ENCODE peak calls at places on chromosomes 6 and 20, in six cellular contexts. D, X, N, B, O and K are unnamed samples.

GRCh38 chr20:61507778-61508177 is 255.7 kb downstream of the CDH4 start:
- DNase-seq in D (no peak), X (no peak), N (no peak), B (no peak), O (no peak), K (no peak)

GRCh38 chr6:33213166-33213988 is 5.1 kb downstream of the RING1 start:
- DNase-seq in D (no peak), X (no peak), N (peak; percentile 63), B (no peak), O (no peak), K (peak; percentile 81)

GRCh38 chr6:88804701-88805100 is 158.7 kb downstream of the RNGTT start:
- DNase-seq in D (no peak), X (no peak), N (no peak), B (no peak), O (no peak), K (no peak)

GRCh38 chr20:13717631-13718044 is 67.1 kb downstream of the ESF1 start:
- DNase-seq in D (no peak), X (no peak), N (no peak), B (no peak), O (no peak), K (no peak)

GRCh38 chr6:20182926-20183521 is 29.2 kb downstream of the MBOAT1 start:
- DNase-seq in D (no peak), X (no peak), N (no peak), B (no peak), O (peak; percentile 92), K (no peak)

GRCh38 chr6:21953831-21954801 is 342.7 kb downstream of the PRL start:
- DNase-seq in D (peak; percentile 17), X (no peak), N (no peak), B (no peak), O (peak; percentile 33), K (peak; percentile 65)

GRCh38 chr6:39892490-39893129 is 41.7 kb downstream of the MOCS1 start:
- DNase-seq in D (peak; percentile 54), X (peak; percentile 81), N (peak; percentile 72), B (peak; percentile 54), O (peak; percentile 66), K (peak; percentile 90)

GRCh38 chr6:149560736-149561135 is 5.4 kb upstream of the GINM1 start:
- DNase-seq in D (no peak), X (no peak), N (peak; percentile 34), B (no peak), O (no peak), K (peak; percentile 76)

GRCh38 chr6:148563066-148563465 is 183.8 kb upstream of the UST start:
- DNase-seq in D (no peak), X (no peak), N (no peak), B (no peak), O (no peak), K (no peak)

DNA sequence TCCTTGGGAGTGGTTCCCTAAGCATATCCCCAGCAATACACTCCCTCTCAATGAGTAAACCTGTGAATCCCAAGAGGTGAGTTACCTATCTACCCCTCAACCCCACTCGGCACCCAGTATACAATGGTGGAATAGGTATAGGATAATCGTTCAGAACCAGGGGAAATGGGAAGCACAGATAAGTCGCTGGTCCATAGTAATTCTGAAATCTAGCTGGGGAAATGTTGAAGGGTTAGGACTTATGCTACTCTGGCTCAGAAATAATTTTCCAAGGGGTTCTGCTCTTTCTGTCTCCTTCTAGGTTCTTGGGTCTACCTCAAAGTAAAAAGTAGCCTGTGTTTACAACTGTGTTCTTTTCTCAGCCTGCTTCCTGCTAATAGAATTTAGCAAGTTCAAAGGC is 62.3 kb upstream of the NNAT start:
- DNase-seq in D (no peak), X (no peak), N (no peak), B (no peak), O (no peak), K (no peak)
- H3K9me3 ChIP-seq in D (peaks cover 3% of the 10 kb centered on the region), X (peaks cover 7% of the 10 kb centered on the region), N (no peaks in the 10 kb centered on the region), B (no peaks in the 10 kb centered on the region), O (peaks cover 5% of the 10 kb centered on the region), K (peaks cover 16% of the 10 kb centered on the region)

DNA sequence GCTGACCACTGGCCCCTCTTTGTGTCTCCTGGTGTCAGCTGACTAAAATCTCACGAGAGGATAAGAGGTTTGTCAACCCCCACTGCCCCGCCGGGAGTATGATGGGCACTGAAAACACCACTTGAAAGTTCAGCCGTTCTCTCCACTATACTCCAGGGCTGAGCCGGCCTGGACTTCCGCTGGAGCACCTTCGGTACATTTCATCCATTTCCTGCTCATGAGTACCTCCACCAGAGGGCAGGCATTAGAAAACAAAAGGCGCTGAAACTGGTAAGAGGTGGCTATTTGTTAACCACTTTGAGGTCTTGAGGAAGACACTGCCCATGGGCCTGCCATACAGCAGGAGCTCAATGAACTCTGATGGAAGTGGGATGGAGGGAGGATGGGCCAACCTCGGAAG is 17.9 kb upstream of the ANKRD60 start:
- DNase-seq in D (no peak), X (no peak), N (peak; percentile 42), B (no peak), O (no peak), K (peak; percentile 76)
- TF ChIP-seq CTCF in D (no peak), X (peak; percentile 6), N (peak; percentile 47), B (no peak), O (peak; percentile 25), K (peak; percentile 73)

GRCh38 chr6:55868910-55869479 is 6.4 kb downstream of the BMP5 start:
- DNase-seq in D (no peak), X (no peak), N (no peak), B (no peak), O (no peak), K (no peak)
- H3K4me1 ChIP-seq in D (no peaks in the 10 kb centered on the region), X (no peaks in the 10 kb centered on the region), N (peaks cover 29% of the 10 kb centered on the region), B (no peaks in the 10 kb centered on the region), O (no peaks in the 10 kb centered on the region), K (no peaks in the 10 kb centered on the region)

DNA sequence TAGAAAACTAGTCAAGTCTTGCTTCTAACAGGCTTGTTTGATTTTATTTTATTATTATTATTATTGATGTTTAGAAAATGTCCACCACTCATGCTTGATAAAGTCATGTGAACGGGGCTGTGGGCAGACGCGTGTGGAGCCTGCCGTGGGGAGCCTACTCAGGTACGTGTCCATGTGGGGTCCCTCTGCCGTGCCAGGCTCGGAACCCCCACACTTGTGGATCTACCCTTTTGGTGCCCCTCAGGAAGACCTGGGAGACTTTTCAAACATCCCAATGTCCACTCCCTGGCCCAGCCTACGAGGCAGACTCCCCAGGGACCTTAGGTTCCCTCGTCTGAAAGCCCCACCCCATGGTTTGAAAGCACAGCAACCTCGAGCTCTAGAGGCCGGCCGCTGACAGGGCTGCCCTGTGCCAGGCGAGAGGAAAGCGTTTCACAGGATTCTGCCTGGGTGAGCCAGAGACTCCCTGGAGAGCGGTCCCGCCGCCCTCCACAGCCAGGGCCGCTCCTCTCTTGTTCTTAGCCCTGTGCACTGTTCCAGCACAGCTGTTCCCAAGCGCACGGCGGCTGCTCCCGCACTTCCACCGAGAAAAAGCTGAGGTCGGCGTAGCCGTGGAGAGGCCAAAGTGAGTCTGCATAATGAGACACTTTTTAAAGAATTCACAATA is 249.7 kb downstream of the TTLL2 start:
- DNase-seq in D (peak; percentile 56), X (peak; percentile 79), N (no peak), B (no peak), O (no peak), K (peak; percentile 41)
- H3K9me3 ChIP-seq in D (no peaks in the 10 kb centered on the region), X (no peaks in the 10 kb centered on the region), N (no peaks in the 10 kb centered on the region), B (no peaks in the 10 kb centered on the region), O (no peaks in the 10 kb centered on the region), K (no peaks in the 10 kb centered on the region)

GRCh38 chr6:624979-625378 is 31.9 kb downstream of the HUS1B start:
- DNase-seq in D (no peak), X (no peak), N (peak; percentile 36), B (no peak), O (no peak), K (peak; percentile 58)
- TF ChIP-seq CTCF in D (no peak), X (no peak), N (peak; percentile 39), B (no peak), O (no peak), K (peak; percentile 50)

GRCh38 chr20:32034581-32035397 is 17.3 kb upstream of the HCK start:
- DNase-seq in D (no peak), X (no peak), N (peak; percentile 32), B (no peak), O (no peak), K (no peak)

GRCh38 chr20:32036252-32036651 is 15.8 kb upstream of the HCK start:
- DNase-seq in D (no peak), X (no peak), N (no peak), B (no peak), O (no peak), K (no peak)

GRCh38 chr20:32037929-32038328 is 14.1 kb upstream of the HCK start:
- DNase-seq in D (no peak), X (no peak), N (no peak), B (no peak), O (no peak), K (no peak)

GRCh38 chr20:32036716-32037355 is 15.2 kb upstream of the HCK start:
- DNase-seq in D (no peak), X (no peak), N (no peak), B (no peak), O (no peak), K (no peak)

DNA sequence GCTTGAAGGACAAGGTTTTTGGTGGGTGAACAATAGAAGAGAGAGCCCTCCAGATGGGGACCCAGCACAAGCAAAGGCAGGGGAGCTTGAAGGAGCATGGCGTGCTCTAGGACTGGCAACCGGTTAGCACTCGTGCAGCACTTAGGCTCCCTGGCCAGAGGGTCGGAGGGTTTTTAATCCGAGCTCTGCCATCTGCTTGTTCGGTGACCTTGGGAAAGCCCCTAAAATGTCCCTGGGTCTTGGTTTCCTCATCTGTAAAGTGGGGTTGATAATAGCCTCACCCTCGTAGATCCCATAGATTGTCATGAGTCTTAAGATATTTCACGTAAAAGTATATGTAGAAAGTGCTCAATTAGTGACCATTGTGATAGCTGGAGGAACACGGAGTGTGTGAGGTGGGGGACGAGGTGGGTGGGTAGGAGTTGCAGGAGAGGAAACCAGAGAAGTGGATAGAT is 16.6 kb upstream of the HCK start:
- DNase-seq in D (no peak), X (no peak), N (no peak), B (no peak), O (no peak), K (no peak)
- H3K4me1 ChIP-seq in D (peaks cover 3% of the 10 kb centered on the region), X (no peaks in the 10 kb centered on the region), N (peaks cover 7% of the 10 kb centered on the region), B (no peaks in the 10 kb centered on the region), O (peaks cover 10% of the 10 kb centered on the region), K (no peaks in the 10 kb centered on the region)